ENCODE peak calls at places on chromosomes 13 and 19, in four cellular contexts. L is fibroblast of pulmonary artery, X is neural progenitor cell, A is bronchial epithelial cell. V is an unnamed sample.

GRCh38 chr13:20489185-20489820 is 36.4 kb downstream of the CRYL1 start:
- DNase-seq in X (no peak), L (no peak), A (peak), V (no peak)

GRCh38 chr19:48290341-48290922 is 20.6 kb downstream of the ZNF114 start:
- DNase-seq in L (peak), A (peak), X (peak), V (peak)

GRCh38 chr19:19236173-19236572 is 24.4 kb downstream of the NCAN start:
- DNase-seq in X (no peak), A (no peak), L (no peak), V (no peak)

GRCh38 chr13:78997902-78998654 is 339.1 kb upstream of the OBI1 start:
- DNase-seq in A (no peak), L (no peak), X (no peak), V (no peak)

GRCh38 chr13:76703621-76704020 is 182.6 kb downstream of the KCTD12 start:
- DNase-seq in L (no peak), A (no peak), X (no peak), V (no peak)

GRCh38 chr19:17968376-17968775 is 1.5 kb downstream of the KCNN1 start:
- DNase-seq in X (no peak), A (no peak), L (no peak), V (no peak)

GRCh38 chr19:55257461-55258411 is 1.1 kb downstream of the PPP6R1 start:
- DNase-seq in A (no peak), X (peak), L (peak), V (no peak)

GRCh38 chr13:114015608-114016295 is 41.9 kb upstream of the C13orf46 start:
- DNase-seq in X (no peak), A (peak), L (no peak), V (no peak)

GRCh38 chr13:44815507-44816074 is 173.7 kb downstream of the NUFIP1 start:
- DNase-seq in X (peak), L (peak), A (peak), V (peak)

GRCh38 chr19:6218497-6219146 is 61.2 kb downstream of the MLLT1 start:
- DNase-seq in X (peak), L (peak), A (peak), V (peak)

GRCh38 chr13:99357149-99357596 is 50.0 kb upstream of the GPR183 start:
- DNase-seq in L (peak), A (peak), X (no peak), V (peak)

GRCh38 chr13:46687810-46688209 is 109.2 kb downstream of the ESD start:
- DNase-seq in L (peak), A (peak), X (no peak), V (peak)

GRCh38 chr13:73635166-73635787 is 498.9 kb downstream of the KLF12 start:
- DNase-seq in X (no peak), A (no peak), L (no peak), V (no peak)

GRCh38 chr13:44280461-44280860 is 93.2 kb upstream of the SERP2 start:
- DNase-seq in X (no peak), A (peak), L (no peak), V (peak)

GRCh38 chr13:38239874-38240273 is 109.8 kb upstream of the UFM1 start:
- DNase-seq in L (no peak), A (no peak), X (no peak), V (no peak)

GRCh38 chr13:50589139-50589538 is 254.4 kb downstream of the DLEU7 start:
- DNase-seq in X (no peak), A (peak), L (peak), V (peak)

GRCh38 chr19:33469171-33470039 is 52.2 kb downstream of the PEPD start:
- DNase-seq in A (no peak), L (no peak), X (no peak), V (no peak)

GRCh38 chr13:78201411-78201810 is 282.8 kb upstream of the EDNRB start:
- DNase-seq in A (no peak), L (no peak), X (no peak), V (no peak)

GRCh38 chr19:54165222-54165621 is 5.7 kb upstream of the LENG1 start:
- DNase-seq in X (no peak), A (no peak), L (no peak), V (no peak)

GRCh38 chr13:47549219-47549752 is 451.8 kb downstream of the SUCLA2 start:
- DNase-seq in A (no peak), L (no peak), X (peak), V (peak)

GRCh38 chr13:40974460-40975407 is 44.4 kb downstream of the ELF1 start:
- DNase-seq in L (peak), X (peak), A (peak), V (peak)

GRCh38 chr19:33434886-33435705 is 61.6 kb downstream of the CEBPG start:
- DNase-seq in X (peak), L (peak), A (no peak), V (peak)

GRCh38 chr13:50594276-50594970 is 249.1 kb downstream of the DLEU7 start:
- DNase-seq in X (peak), L (no peak), A (no peak), V (peak)

GRCh38 chr19:14979136-14979497 is 547 bp downstream of the SLC1A6 start:
- DNase-seq in A (no peak), X (peak), L (no peak), V (no peak)
- H3K4me3 ChIP-seq in A (no peak), X (peak), L (no peak), V (no peak)

DNA sequence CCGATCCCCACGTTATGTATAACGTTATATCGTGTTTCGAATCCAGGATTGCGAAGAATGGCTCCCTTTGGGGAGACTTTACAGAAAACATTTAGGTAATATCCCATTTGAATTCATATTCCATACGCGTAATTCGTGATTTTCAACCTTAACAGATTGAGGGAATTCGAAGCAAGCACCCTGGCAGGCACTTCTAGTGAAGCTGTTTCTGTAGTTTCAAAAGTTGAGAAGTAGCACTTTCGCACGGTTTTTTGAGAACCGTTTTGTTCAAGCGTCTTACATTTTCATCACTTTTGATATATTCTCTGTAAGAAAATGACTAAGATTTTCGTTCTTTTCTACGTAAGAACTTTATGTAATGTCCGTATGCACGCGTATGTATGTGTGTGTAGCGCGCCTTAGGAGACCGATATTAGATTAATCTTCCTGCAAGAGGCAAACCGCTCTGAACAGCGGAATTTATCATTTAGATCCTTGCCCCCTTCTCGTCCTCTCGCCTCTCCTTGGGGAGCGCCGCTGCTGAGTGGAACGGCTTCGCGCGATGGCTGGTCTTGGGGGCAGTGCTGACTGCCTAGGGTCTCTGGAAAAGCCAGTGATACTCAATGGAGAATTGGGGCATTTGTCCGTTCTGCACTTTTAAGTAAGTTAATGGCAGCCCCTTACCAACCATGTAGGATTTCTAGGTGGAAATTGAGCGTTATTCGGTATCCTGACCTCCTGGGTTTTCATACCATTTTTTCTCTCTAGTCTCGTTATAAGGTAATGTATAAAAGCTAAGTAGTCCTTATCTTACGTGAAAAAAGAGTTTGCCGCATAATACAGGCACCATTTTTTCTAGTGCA is 4.8 kb downstream of the MAB21L1 start:
- DNase-seq in L (peak), A (no peak), X (peak), V (peak)
- H3K4me3 ChIP-seq in L (no peak), A (no peak), X (peak), V (peak)

GRCh38 chr13:97329331-97329730 is 104.6 kb upstream of the RAP2A start:
- DNase-seq in L (peak), A (no peak), X (no peak), V (no peak)

GRCh38 chr13:97325738-97326137 is 103.6 kb downstream of the MBNL2 start:
- DNase-seq in X (no peak), A (no peak), L (no peak), V (no peak)

GRCh38 chr13:97327521-97328221 is 105.5 kb downstream of the MBNL2 start:
- DNase-seq in X (no peak), L (no peak), A (no peak), V (no peak)

GRCh38 chr13:97328222-97328790 is 105.7 kb upstream of the RAP2A start:
- DNase-seq in X (peak), L (peak), A (peak), V (peak)

DNA sequence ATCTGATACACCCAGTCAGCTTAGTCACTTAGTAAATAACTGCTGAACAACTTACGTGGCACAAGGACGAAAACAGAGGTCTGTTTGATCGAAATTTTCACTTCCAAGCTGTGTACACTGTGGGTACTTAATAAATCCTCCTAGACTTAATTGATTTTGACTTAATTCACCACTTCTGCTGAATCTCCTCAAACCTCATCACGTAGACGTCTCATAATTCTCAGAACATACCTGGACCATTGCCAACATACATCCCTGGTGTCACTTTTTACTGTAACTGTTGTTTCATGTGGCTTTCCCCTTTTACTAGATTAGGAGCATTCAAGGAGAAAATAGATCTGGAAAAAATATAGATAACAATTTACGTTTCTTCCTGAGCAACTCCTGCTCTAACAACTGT is 104.9 kb downstream of the MBNL2 start:
- DNase-seq in X (no peak), A (no peak), L (no peak), V (no peak)
- H3K4me3 ChIP-seq in X (no peak), A (no peak), L (no peak), V (no peak)

DNA sequence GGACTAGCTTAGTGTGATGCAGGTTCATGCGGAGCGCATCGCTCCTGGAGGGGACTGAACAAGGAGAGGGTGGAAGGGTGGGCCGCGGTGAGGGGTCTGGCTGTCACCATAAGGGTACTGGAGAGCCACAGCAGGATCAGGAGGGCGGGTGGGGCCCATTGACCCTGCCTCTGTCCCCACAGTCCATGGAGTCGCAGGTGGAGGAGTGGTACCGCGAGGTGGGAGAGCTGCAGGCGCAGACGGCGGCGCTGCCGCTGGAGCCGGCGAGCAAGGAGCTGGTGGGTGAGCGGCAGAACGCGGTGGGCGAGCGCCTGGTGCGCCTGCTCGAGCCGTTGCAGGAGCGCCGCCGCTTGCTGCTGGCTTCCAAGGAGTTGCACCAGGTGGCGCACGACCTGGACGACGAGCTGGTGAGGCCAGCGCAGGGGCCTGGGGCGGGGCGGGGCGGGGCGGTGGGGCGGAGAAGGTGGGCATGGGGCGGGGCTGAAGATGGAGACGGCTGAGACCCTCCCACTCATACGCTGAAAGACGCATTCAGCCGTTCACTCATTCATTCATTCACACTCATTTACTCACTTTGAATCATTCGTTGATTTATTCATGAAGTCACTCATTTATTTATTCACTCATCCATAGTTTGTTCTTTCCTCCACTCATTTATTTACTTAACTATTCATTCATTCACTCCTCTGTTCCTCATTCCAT is 27.5 kb upstream of the SHKBP1 start:
- DNase-seq in L (peak), A (peak), X (peak), V (peak)
- H3K4me3 ChIP-seq in L (no peak), A (no peak), X (peak), V (no peak)

GRCh38 chr19:50430888-50431342 is 1.8 kb upstream of the MYBPC2 start:
- DNase-seq in A (no peak), L (no peak), X (peak), V (no peak)

GRCh38 chr19:50427997-50428425 is 4.7 kb upstream of the MYBPC2 start:
- DNase-seq in L (peak), A (peak), X (peak), V (peak)

GRCh38 chr19:50428768-50429463 is 3.8 kb upstream of the MYBPC2 start:
- DNase-seq in A (no peak), L (no peak), X (no peak), V (no peak)

GRCh38 chr19:50425581-50425980 is 6.8 kb downstream of the SPIB start:
- DNase-seq in L (no peak), A (no peak), X (no peak), V (no peak)

GRCh38 chr19:50427318-50427925 is 5.3 kb upstream of the MYBPC2 start:
- DNase-seq in L (no peak), X (no peak), A (no peak), V (no peak)
- H3K4me3 ChIP-seq in L (peak), X (no peak), A (peak), V (no peak)

DNA sequence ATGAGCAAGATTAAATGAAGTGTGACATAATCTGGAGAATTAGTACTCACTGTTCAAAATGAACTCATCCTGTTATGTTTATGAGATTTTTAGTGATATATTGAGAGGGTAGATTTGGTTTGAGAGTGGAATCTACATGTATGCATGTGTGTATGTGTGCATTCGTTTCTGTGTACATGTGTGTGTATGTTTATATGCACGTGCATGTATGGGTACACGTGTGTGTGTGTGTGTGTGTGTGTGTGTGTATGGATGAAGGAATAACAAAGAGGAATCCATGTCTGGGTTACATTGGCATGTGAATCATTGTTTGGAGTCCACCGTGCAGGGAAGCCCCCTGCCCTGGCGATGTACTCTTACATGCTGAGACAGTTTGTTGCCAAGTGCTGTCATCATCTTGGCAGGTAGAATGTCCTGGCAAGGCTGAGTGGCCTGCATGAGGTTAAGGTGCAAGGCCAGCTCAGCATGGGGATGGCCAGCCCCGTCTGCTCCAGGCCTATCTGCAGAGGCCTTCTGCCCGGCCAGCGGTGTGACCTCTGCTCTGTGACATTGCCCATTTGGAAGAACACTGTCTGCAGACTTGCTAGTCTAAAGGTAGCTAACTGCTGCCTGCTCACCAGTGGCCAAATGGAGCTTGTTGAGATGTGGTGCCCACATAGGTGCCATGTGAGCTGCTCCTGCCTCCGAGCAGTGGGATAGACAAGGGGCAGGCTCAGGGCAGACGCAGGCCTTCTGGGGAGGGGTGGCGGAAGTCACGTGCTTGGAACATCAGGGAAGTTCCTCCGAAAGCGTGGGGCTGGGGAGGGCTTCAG is 222.3 kb downstream of the TEX29 start:
- DNase-seq in X (no peak), A (no peak), L (no peak), V (no peak)
- H3K4me3 ChIP-seq in X (no peak), A (no peak), L (no peak), V (no peak)

GRCh38 chr13:102402292-102402691 is 444 bp upstream of the FGF14 start:
- DNase-seq in X (peak), A (peak), L (peak), V (peak)

GRCh38 chr13:102399791-102400618 is 1.8 kb downstream of the FGF14 start:
- DNase-seq in L (no peak), A (no peak), X (peak), V (no peak)

GRCh38 chr13:102400619-102401125 is 1.2 kb downstream of the FGF14 start:
- DNase-seq in A (peak), L (no peak), X (peak), V (peak)

GRCh38 chr13:102401755-102402154 is at the start of gene FGF14:
- DNase-seq in A (no peak), X (peak), L (no peak), V (peak)

DNA sequence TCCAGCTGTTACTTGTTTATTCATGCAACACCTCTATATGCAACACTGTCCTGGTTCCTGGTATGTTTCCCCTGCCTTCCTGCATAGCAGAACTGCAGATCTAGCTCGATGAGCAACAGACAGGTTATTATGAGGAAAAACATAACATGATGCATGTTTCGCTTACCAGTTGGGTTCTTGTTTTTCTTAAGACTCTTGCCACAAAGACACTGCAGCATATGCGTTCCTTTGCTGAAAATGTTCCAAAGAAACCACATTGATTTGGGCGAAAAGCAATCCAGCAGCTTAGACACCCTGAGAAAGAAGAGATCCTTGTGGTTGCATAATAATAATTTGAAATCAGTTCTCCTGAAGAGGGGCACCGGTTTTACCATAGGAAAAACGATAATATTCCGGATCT is 543 bp downstream of the FGF14 start:
- DNase-seq in A (peak), X (no peak), L (no peak), V (peak)
- H3K4me3 ChIP-seq in A (no peak), X (peak), L (no peak), V (peak)

GRCh38 chr19:49387936-49388372 is at the start of gene KASH5:
- DNase-seq in A (peak), X (no peak), L (peak), V (peak)
- H3K4me3 ChIP-seq in A (peak), X (no peak), L (no peak), V (no peak)

DNA sequence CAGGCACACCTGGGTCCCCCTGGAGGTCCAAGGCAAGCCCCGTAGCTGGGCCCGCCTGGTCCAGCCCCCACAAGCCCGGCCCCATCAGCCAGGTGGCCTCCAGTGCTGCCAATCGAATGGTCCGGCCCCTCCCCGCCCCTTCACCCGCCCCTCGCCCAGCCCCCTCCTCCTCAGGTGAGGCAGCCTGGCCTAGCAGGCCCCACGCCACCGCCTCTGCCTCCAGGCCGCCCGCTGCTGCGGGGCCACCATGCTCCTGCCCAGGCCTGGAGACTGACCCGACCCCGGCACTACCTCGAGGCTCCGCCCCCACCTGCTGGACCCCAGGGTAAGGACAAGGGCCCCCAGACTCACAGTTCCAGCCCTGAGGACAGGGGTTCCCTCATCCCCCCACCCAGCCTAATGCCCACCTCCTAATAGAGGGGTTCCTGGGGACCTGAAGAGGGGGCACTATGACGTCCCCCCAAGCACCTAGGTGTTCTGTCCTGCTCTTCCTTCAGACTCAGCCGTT is at the start of gene HPN:
- DNase-seq in L (no peak), X (peak), A (no peak), V (no peak)
- H3K4me3 ChIP-seq in L (no peak), X (peak), A (no peak), V (no peak)

GRCh38 chr19:3671680-3672574 is 28.3 kb downstream of the PIP5K1C start:
- DNase-seq in L (peak), X (no peak), A (no peak), V (no peak)
- H3K4me3 ChIP-seq in L (no peak), X (no peak), A (no peak), V (no peak)

V was measured in astrocyte of the spinal cord.